ENCODE peak calls at places on chromosomes 6 and 20, in five cellular contexts. U, I, G, J and K are unnamed samples.

GRCh38 chr20:61056627-61057312 is 195.3 kb upstream of the CDH4 start:
- DNase-seq in U (no peak), I (no peak), G (no peak), J (no peak), K (no peak)

GRCh38 chr6:35911871-35912653 is 8.8 kb downstream of the SRPK1 start:
- DNase-seq in U (no peak), I (no peak), G (peak), J (peak), K (no peak)

GRCh38 chr6:46440133-46440532 is 51.1 kb downstream of the RCAN2 start:
- DNase-seq in U (no peak), I (no peak), G (peak), J (peak), K (no peak)

GRCh38 chr6:74927299-74927698 is 278.6 kb downstream of the COL12A1 start:
- DNase-seq in U (no peak), I (no peak), G (peak), J (no peak), K (no peak)

GRCh38 chr6:27591660-27592059 is 118.8 kb upstream of the ZNF184 start:
- DNase-seq in U (no peak), I (peak), G (no peak), J (peak), K (no peak)

GRCh38 chr6:150072201-150072600 is 3.3 kb upstream of the ULBP3 start:
- DNase-seq in U (no peak), I (peak), G (no peak), J (no peak), K (peak)

GRCh38 chr6:4928426-4928825 is 75.4 kb downstream of the RPP40 start:
- DNase-seq in U (no peak), I (peak), G (peak), J (peak), K (no peak)

GRCh38 chr6:51398793-51399192 is 580.1 kb downstream of the TFAP2B start:
- DNase-seq in U (no peak), I (no peak), G (no peak), J (no peak), K (no peak)

GRCh38 chr6:68891419-68891818 is 256.3 kb downstream of the ADGRB3 start:
- DNase-seq in U (no peak), I (no peak), G (no peak), J (no peak), K (no peak)

GRCh38 chr6:48476257-48476656 is 365.3 kb upstream of the PTCHD4 start:
- DNase-seq in U (no peak), I (no peak), G (peak), J (peak), K (peak)

GRCh38 chr6:72810571-72811280 is 188.9 kb downstream of the KCNQ5 start:
- DNase-seq in U (no peak), I (no peak), G (no peak), J (no peak), K (no peak)

GRCh38 chr6:85008311-85009015 is 244.1 kb upstream of the TBX18 start:
- DNase-seq in U (no peak), I (no peak), G (no peak), J (peak), K (no peak)

GRCh38 chr20:50916257-50916656 is 15.0 kb downstream of the ADNP start:
- DNase-seq in U (no peak), I (no peak), G (peak), J (peak), K (peak)

GRCh38 chr6:90083891-90084290 is 189.6 kb downstream of the GJA10 start:
- DNase-seq in U (no peak), I (peak), G (no peak), J (no peak), K (no peak)

GRCh38 chr6:127554435-127555006 is 22.5 kb upstream of the C6orf58 start:
- DNase-seq in U (no peak), I (no peak), G (peak), J (peak), K (no peak)

GRCh38 chr20:52143277-52143676 is 48.3 kb downstream of the ZFP64 start:
- DNase-seq in U (no peak), I (no peak), G (no peak), J (no peak), K (no peak)

GRCh38 chr6:167575201-167575696 is 250.4 kb downstream of the TTLL2 start:
- DNase-seq in U (no peak), I (no peak), G (no peak), J (no peak), K (no peak)

GRCh38 chr20:4134861-4135379 is 119.6 kb upstream of the RNF24 start:
- DNase-seq in U (no peak), I (no peak), G (no peak), J (no peak), K (no peak)